ENCODE peak calls at places on chromosomes 3 and 15, in seven cellular contexts. C is ascending aorta, M is BJ, D is cardiac fibroblast, S is HepG2, N is IMR-90, E is heart right ventricle. Y is an unnamed sample.

GRCh38 chr15:59029554-59029953 is 42.1 kb downstream of the RNF111 start:
- DNase-seq in S (no peak), D (no peak), C (no peak), N (no peak), E (no peak), M (no peak), Y (no peak)

GRCh38 chr3:31766654-31767053 is 214.4 kb downstream of the OSBPL10 start:
- DNase-seq in E (no peak), N (no peak), C (no peak), S (no peak), D (no peak), M (no peak), Y (no peak)

GRCh38 chr3:170076715-170077238 is 39.0 kb downstream of the GPR160 start:
- DNase-seq in M (no peak), D (peak; percentile 52), S (peak; percentile 93), N (peak; percentile 90), E (no peak), C (no peak), Y (peak; percentile 45)

GRCh38 chr3:51163051-51163450 is 222.0 kb upstream of the MANF start:
- DNase-seq in C (no peak), E (no peak), M (no peak), S (no peak), D (no peak), N (no peak), Y (no peak)

GRCh38 chr15:78177447-78177873 is 28.3 kb downstream of the IDH3A start:
- DNase-seq in S (peak; percentile 30), N (no peak), M (no peak), D (peak; percentile 27), E (peak; percentile 43), C (no peak), Y (peak; percentile 10)

GRCh38 chr15:40904552-40905201 is 10.4 kb downstream of the VPS18 start:
- DNase-seq in E (no peak), C (no peak), M (no peak), N (no peak), S (no peak), D (no peak), Y (no peak)

GRCh38 chr15:40150163-40150925 is 10.5 kb upstream of the BUB1B start:
- DNase-seq in N (peak; percentile 48), C (no peak), S (peak; percentile 14), D (peak; percentile 73), E (no peak), M (no peak), Y (peak; percentile 60)

GRCh38 chr3:48428863-48429415 is 947 bp downstream of the PLXNB1 start:
- DNase-seq in C (no peak), M (no peak), N (peak; percentile 18), S (no peak), E (peak; percentile 57), D (peak; percentile 19), Y (no peak)

GRCh38 chr3:124774305-124774673 is 44.0 kb downstream of the UMPS start:
- DNase-seq in D (peak; percentile 66), C (no peak), M (no peak), N (peak; percentile 66), S (no peak), E (peak; percentile 51), Y (peak; percentile 87)

GRCh38 chr3:30681276-30682211 is 75.1 kb downstream of the TGFBR2 start:
- DNase-seq in D (peak; percentile 71), S (no peak), C (no peak), M (peak; percentile 70), E (peak; percentile 57), N (peak; percentile 68), Y (peak; percentile 80)

GRCh38 chr3:61936344-61936937 is 375.1 kb downstream of the PTPRG start:
- DNase-seq in M (no peak), S (peak; percentile 6), C (no peak), E (no peak), D (peak; percentile 59), N (peak; percentile 15), Y (no peak)

GRCh38 chr3:45084820-45085816 is 59.0 kb downstream of the CLEC3B start:
- DNase-seq in D (peak; percentile 92), S (peak; percentile 16), M (peak; percentile 73), N (peak; percentile 97), E (no peak), C (no peak), Y (peak; percentile 92)
- TF ChIP-seq CTCF in D (no peak), S (no peak), M (no peak), N (no peak), E (no peak), C (no peak), Y (peak; percentile 18)

DNA sequence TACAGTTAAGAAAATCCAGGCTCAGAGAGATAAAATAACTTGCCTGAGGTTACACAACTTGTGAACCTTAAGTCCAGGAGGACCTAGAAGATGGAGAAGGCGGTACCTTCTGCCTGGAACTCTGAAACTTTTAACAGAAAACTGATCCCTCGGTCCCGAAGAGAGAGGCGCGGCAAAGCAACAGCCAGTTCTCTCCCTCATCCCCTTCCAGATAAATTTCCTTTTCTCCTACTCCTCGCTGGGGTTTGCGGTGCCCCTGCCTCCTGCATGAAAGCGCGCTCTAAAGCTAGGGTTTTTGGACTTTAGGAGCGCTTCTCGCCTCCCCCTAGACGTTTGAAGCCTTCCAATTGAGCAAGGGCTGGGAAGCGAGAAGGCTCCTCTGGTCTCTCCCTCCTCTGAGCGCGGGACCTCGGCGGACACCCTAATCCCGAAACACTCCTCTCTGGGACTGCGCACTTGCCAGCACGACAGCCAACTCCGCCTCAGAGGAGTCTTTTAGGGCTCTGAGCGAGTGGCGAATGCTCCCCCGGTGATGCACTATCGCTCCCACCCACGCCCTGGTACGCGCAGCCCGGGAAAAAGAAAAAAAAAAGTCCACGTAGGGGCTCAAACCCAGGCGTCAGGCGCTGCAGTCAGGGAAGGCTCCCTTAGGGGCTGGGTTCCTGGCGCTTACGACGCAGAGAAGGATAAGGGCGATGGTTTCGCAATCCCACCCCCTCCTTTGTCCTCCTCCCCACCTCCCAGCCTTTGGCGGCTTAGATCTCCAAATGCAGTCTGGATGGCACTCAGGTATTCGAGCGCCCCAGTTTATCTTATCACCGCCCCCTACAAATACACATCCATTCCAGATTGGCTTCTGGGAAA is 7.9 kb upstream of the EOMES start:
- DNase-seq in D (no peak), N (no peak), E (no peak), S (no peak), C (no peak), M (no peak), Y (no peak)
- H3K4me3 ChIP-seq in D (peak overlapping the region; percentile 9), N (no peak overlapping the region), E (peak overlapping the region; percentile 36), S (no peak overlapping the region), C (peak overlapping the region; percentile 22), M (no peak overlapping the region), Y (peak overlapping the region; percentile 29)

DNA sequence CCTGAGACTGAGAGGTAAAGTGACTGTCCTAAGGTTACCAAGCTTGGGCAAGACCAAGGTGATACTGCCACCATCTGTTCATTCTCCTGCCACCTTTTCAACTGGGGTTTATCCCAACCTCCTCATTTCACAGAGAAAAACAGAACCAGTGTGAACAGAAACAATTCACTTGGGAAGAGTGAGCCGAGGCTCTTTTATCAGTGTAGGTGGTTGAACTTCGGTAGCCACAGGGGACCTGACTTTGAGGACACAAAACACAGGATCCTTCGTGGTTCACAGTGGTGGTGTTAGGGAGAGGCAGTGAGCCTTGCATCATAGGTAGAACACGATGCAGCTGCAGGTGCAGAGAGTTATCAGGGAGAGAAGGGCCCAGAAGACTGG is 72.8 kb upstream of the ICE2 start:
- DNase-seq in D (no peak), C (no peak), S (no peak), N (no peak), E (no peak), M (no peak), Y (no peak)
- TF ChIP-seq CTCF in D (no peak), C (no peak), S (no peak), N (no peak), E (no peak), M (no peak), Y (no peak)

GRCh38 chr3:185823280-185824044 is 1.4 kb downstream of the IGF2BP2 start:
- DNase-seq in N (peak; percentile 41), S (no peak), D (peak; percentile 60), C (no peak), M (no peak), E (peak; percentile 42), Y (no peak)

GRCh38 chr3:185822221-185822956 is 2.5 kb downstream of the IGF2BP2 start:
- DNase-seq in N (peak; percentile 87), M (no peak), S (peak; percentile 57), C (no peak), E (no peak), D (peak; percentile 88), Y (peak; percentile 75)

GRCh38 chr3:185824051-185824466 is 783 bp downstream of the IGF2BP2 start:
- DNase-seq in C (no peak), E (peak; percentile 11), S (no peak), D (peak; percentile 49), N (no peak), M (no peak), Y (no peak)

GRCh38 chr3:185820973-185821758 is 3.7 kb downstream of the IGF2BP2 start:
- DNase-seq in C (no peak), M (peak; percentile 74), D (peak; percentile 94), E (no peak), N (peak; percentile 95), S (peak; percentile 53), Y (peak; percentile 87)

GRCh38 chr3:185822957-185823279 is 1.9 kb downstream of the IGF2BP2 start:
- DNase-seq in E (no peak), D (no peak), M (no peak), C (no peak), S (no peak), N (no peak), Y (no peak)
- H3K4me3 ChIP-seq in E (peak overlapping the region; percentile 70), D (peak overlapping the region; percentile 92), M (peak overlapping the region; percentile 92), C (peak overlapping the region; percentile 67), S (peak overlapping the region; percentile 92), N (peak overlapping the region; percentile 88), Y (peak overlapping the region; percentile 87)

DNA sequence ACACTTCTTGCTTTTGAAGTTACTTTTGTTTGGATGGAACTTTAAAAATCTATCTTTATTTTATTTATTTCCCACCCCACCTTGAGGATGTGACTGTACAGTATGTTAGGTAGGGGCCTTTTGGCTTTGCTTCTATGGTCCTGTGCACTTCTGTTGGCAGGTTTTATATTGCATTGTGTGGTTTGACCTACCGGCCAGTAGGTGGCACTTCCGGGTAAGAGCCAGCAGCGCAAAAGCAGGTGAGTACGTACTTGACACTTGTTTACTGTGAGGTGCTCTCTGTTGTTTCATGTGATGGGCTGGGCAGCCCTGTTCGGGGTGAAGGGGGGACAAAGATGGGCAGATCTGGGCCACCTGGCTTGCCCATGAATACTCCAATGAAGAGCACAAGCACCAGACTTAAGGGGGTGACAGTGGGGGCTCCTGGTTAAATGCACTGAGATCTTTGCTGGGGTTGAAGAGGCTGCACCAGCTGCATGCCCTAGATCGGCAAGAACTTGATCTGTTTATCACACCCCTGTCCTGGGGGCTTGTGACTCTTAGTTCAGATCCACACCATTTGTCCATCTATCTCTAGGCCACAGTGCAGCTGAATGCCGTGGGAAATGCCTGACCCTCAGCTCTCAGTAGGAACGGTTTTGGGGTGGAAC is 131.6 kb downstream of the NLGN1 start:
- DNase-seq in D (peak; percentile 22), N (peak; percentile 4), E (no peak), C (no peak), S (peak; percentile 46), M (no peak), Y (no peak)
- TF ChIP-seq CTCF in D (peak; percentile 48), N (peak; percentile 22), E (no peak), C (no peak), S (peak; percentile 73), M (peak; percentile 42), Y (peak; percentile 22)

Y was measured in fibroblast of the aortic adventitia.